ENCODE peak calls at places on chromosomes 16 and 17, in six cellular contexts. T is hepatic stellate cell; P is NCI-H2107; L is stimulated activated CD4-positive, alpha-beta T cell treated with anti-CD3 and anti-CD28 coated beads, Interleukin-1b, Interleukin-23, amount 100 ng/mL, for 48 hours; C is fibroblast of mammary gland; Z is myocyte. F is an unnamed sample.

GRCh38 chr17:12667299-12667958 is 1.7 kb downstream of the MYOCD start:
- DNase-seq in T (peak; percentile 70), P (no peak), L (no peak), C (peak; percentile 72), Z (peak; percentile 56), F (no peak)

GRCh38 chr16:20987049-20987448 is 86.5 kb downstream of the LYRM1 start:
- DNase-seq in T (no peak), P (no peak), L (no peak), C (no peak), Z (no peak), F (no peak)

GRCh38 chr17:40437095-40437732 is 6.0 kb upstream of the IGFBP4 start:
- DNase-seq in T (no peak), P (no peak), L (no peak), C (no peak), Z (no peak), F (no peak)

GRCh38 chr16:85349413-85350145 is 237.3 kb upstream of the CIBAR2 start:
- DNase-seq in T (no peak), P (no peak), L (no peak), C (no peak), Z (no peak), F (no peak)

GRCh38 chr16:83019963-83020362 is 393.2 kb downstream of the CDH13 start:
- DNase-seq in T (no peak), P (no peak), L (no peak), C (no peak), Z (no peak), F (no peak)

GRCh38 chr16:49183911-49184310 is 97.7 kb downstream of the CBLN1 start:
- DNase-seq in T (no peak), P (peak; percentile 2), L (no peak), C (peak; percentile 6), Z (no peak), F (no peak)

GRCh38 chr17:57006040-57006439 is 28.1 kb downstream of the SCPEP1 start:
- DNase-seq in T (no peak), P (no peak), L (no peak), C (no peak), Z (no peak), F (no peak)

GRCh38 chr16:30561212-30561816 is 3.1 kb upstream of the ZNF764 start:
- DNase-seq in T (peak; percentile 43), P (no peak), L (no peak), C (peak; percentile 8), Z (no peak), F (no peak)

GRCh38 chr16:77043076-77043475 is 147.9 kb upstream of the MON1B start:
- DNase-seq in T (no peak), P (peak; percentile 5), L (no peak), C (peak; percentile 41), Z (no peak), F (no peak)

GRCh38 chr16:66028505-66029216 is 337.8 kb upstream of the CDH5 start:
- DNase-seq in T (peak; percentile 80), P (no peak), L (no peak), C (peak; percentile 96), Z (no peak), F (no peak)

GRCh38 chr17:3647251-3647650 is 10.7 kb downstream of the CTNS start:
- DNase-seq in T (no peak), P (no peak), L (no peak), C (no peak), Z (no peak), F (no peak)

GRCh38 chr17:31699281-31699680 is 159.8 kb downstream of the COPRS start:
- DNase-seq in T (no peak), P (no peak), L (no peak), C (no peak), Z (no peak), F (no peak)

GRCh38 chr17:73011016-73011486 is 81.4 kb downstream of the SLC39A11 start:
- DNase-seq in T (no peak), P (no peak), L (no peak), C (no peak), Z (no peak), F (no peak)

GRCh38 chr17:1379208-1379929 is 20.7 kb downstream of the YWHAE start:
- DNase-seq in T (no peak), P (no peak), L (no peak), C (no peak), Z (no peak), F (no peak)

GRCh38 chr17:80296221-80296620 is 35.6 kb downstream of the RNF213 start:
- DNase-seq in T (no peak), P (no peak), L (no peak), C (no peak), Z (no peak), F (no peak)

GRCh38 chr17:35761601-35762000 is 914 bp downstream of the C17orf50 start:
- DNase-seq in T (no peak), P (no peak), L (no peak), C (no peak), Z (no peak), F (no peak)

GRCh38 chr17:76962858-76963257 is 94.7 kb downstream of the MGAT5B start:
- DNase-seq in T (no peak), P (no peak), L (no peak), C (no peak), Z (no peak), F (no peak)

GRCh38 chr17:8701221-8701620 is 43.4 kb downstream of the CCDC42 start:
- DNase-seq in T (no peak), P (no peak), L (no peak), C (no peak), Z (no peak), F (no peak)

GRCh38 chr17:77146882-77147281 is 6.1 kb downstream of the SEC14L1 start:
- DNase-seq in T (no peak), P (no peak), L (no peak), C (no peak), Z (no peak), F (no peak)

GRCh38 chr17:66272699-66273390 is 29.6 kb upstream of the PRKCA start:
- DNase-seq in T (peak; percentile 71), P (no peak), L (no peak), C (peak; percentile 88), Z (peak; percentile 38), F (no peak)

GRCh38 chr16:1338855-1339675 is 5.6 kb downstream of the BAIAP3 start:
- DNase-seq in T (no peak), P (peak; percentile 24), L (no peak), C (no peak), Z (no peak), F (no peak)

GRCh38 chr17:62648247-62648953 is 20.9 kb downstream of the MRC2 start:
- DNase-seq in T (peak; percentile 47), P (no peak), L (no peak), C (no peak), Z (peak; percentile 76), F (no peak)

GRCh38 chr17:5237541-5238016 is 2.9 kb upstream of the SCIMP start:
- DNase-seq in T (peak; percentile 40), P (no peak), L (peak; percentile 44), C (peak; percentile 75), Z (peak; percentile 56), F (no peak)

GRCh38 chr17:4082136-4082924 is 60.5 kb downstream of the ZZEF1 start:
- DNase-seq in T (no peak), P (no peak), L (no peak), C (no peak), Z (no peak), F (no peak)

GRCh38 chr16:86515420-86515779 is 5.1 kb downstream of the FOXF1 start:
- DNase-seq in T (no peak), P (no peak), L (no peak), C (no peak), Z (no peak), F (no peak)

GRCh38 chr17:72116692-72117469 is 3.9 kb upstream of the SOX9 start:
- DNase-seq in T (no peak), P (no peak), L (no peak), C (no peak), Z (peak; percentile 10), F (no peak)

GRCh38 chr17:38554430-38555350 is 51.1 kb downstream of the SRCIN1 start:
- DNase-seq in T (no peak), P (no peak), L (no peak), C (peak; percentile 39), Z (peak; percentile 38), F (peak; percentile 26)

GRCh38 chr16:66580605-66581209 is 1.4 kb downstream of the CMTM2 start:
- DNase-seq in T (peak; percentile 73), P (peak; percentile 11), L (no peak), C (peak; percentile 83), Z (peak; percentile 89), F (no peak)

GRCh38 chr16:8937803-8938202 is 25.9 kb downstream of the USP7 start:
- DNase-seq in T (no peak), P (no peak), L (no peak), C (no peak), Z (peak; percentile 10), F (no peak)

GRCh38 chr17:29195465-29196081 is 15.4 kb upstream of the MYO18A start:
- DNase-seq in T (no peak), P (no peak), L (no peak), C (no peak), Z (no peak), F (no peak)

GRCh38 chr17:6239237-6239798 is 169.1 kb downstream of the WSCD1 start:
- DNase-seq in T (no peak), P (no peak), L (no peak), C (no peak), Z (no peak), F (no peak)

GRCh38 chr16:55915116-55915827 is 40.1 kb upstream of the CES5A start:
- DNase-seq in T (no peak), P (no peak), L (no peak), C (no peak), Z (no peak), F (no peak)

GRCh38 chr16:7303014-7303676 is 29.5 kb upstream of the RBFOX1 start:
- DNase-seq in T (no peak), P (no peak), L (no peak), C (no peak), Z (peak; percentile 37), F (no peak)

GRCh38 chr16:65278874-65279273 is 157.0 kb upstream of the CDH11 start:
- DNase-seq in T (no peak), P (no peak), L (no peak), C (no peak), Z (no peak), F (no peak)

GRCh38 chr17:17959520-17960361 is 12.5 kb downstream of the TOM1L2 start:
- DNase-seq in T (no peak), P (no peak), L (peak; percentile 57), C (peak; percentile 45), Z (peak; percentile 57), F (no peak)

GRCh38 chr17:29077320-29077719 is 34.4 kb downstream of the PIPOX start:
- DNase-seq in T (no peak), P (no peak), L (no peak), C (no peak), Z (no peak), F (no peak)

GRCh38 chr17:81686614-81687013 is 2.8 kb downstream of the HGS start:
- DNase-seq in T (no peak), P (no peak), L (no peak), C (no peak), Z (no peak), F (no peak)

GRCh38 chr17:75679706-75680201 is 12.6 kb downstream of the SAP30BP start:
- DNase-seq in T (no peak), P (no peak), L (no peak), C (no peak), Z (no peak), F (no peak)

F was measured in DMS79.